ENCODE peak calls at places on chromosomes 4 and X, in ten cellular contexts. One of them, this sample, is unnamed.

GRCh38 chr4:113160548-113160947 is 111.1 kb downstream of the ANK2 start:
- DNase-seq in H7: no peak
- DNase-seq in RKO: no peak
- DNase-seq in GM12878: no peak
- DNase-seq in CD8-positive, alpha-beta T cell: no peak
- DNase-seq in fibroblast of lung: no peak
- DNase-seq in stimulated activated CD4-positive, alpha-beta T cell treated with anti-CD3 and anti-CD28 coated beads, Interleukin-12 subunit alpha, Interleukin-12 subunit beta, amount 100 ng/mL, for 4 hours: no peak
- DNase-seq in spleen: no peak
- DNase-seq in GM12864: no peak
- DNase-seq in HS-27A: no peak
- DNase-seq in this sample: no peak

GRCh38 chr4:75514131-75514948 is at the start of the genes RCHY1 and THAP6:
- DNase-seq in H7: peak
- DNase-seq in RKO: peak
- DNase-seq in GM12878: peak
- DNase-seq in CD8-positive, alpha-beta T cell: peak
- DNase-seq in fibroblast of lung: peak
- DNase-seq in stimulated activated CD4-positive, alpha-beta T cell treated with anti-CD3 and anti-CD28 coated beads, Interleukin-12 subunit alpha, Interleukin-12 subunit beta, amount 100 ng/mL, for 4 hours: peak
- DNase-seq in spleen: peak
- DNase-seq in GM12864: peak
- DNase-seq in HS-27A: peak
- DNase-seq in this sample: peak

GRCh38 chr4:185524888-185525863 is 10.1 kb downstream of the PDLIM3 start:
- DNase-seq in H7: no peak
- DNase-seq in RKO: peak
- DNase-seq in GM12878: no peak
- DNase-seq in CD8-positive, alpha-beta T cell: no peak
- DNase-seq in fibroblast of lung: no peak
- DNase-seq in stimulated activated CD4-positive, alpha-beta T cell treated with anti-CD3 and anti-CD28 coated beads, Interleukin-12 subunit alpha, Interleukin-12 subunit beta, amount 100 ng/mL, for 4 hours: no peak
- DNase-seq in spleen: no peak
- DNase-seq in GM12864: no peak
- DNase-seq in HS-27A: no peak
- DNase-seq in this sample: no peak

GRCh38 chrX:11241720-11242119 is 51.5 kb upstream of the AMELX start:
- DNase-seq in H7: no peak
- DNase-seq in RKO: no peak
- DNase-seq in GM12878: no peak
- DNase-seq in CD8-positive, alpha-beta T cell: no peak
- DNase-seq in fibroblast of lung: no peak
- DNase-seq in stimulated activated CD4-positive, alpha-beta T cell treated with anti-CD3 and anti-CD28 coated beads, Interleukin-12 subunit alpha, Interleukin-12 subunit beta, amount 100 ng/mL, for 4 hours: no peak
- DNase-seq in spleen: no peak
- DNase-seq in GM12864: no peak
- DNase-seq in HS-27A: no peak
- DNase-seq in this sample: no peak

GRCh38 chr4:168367065-168367464 is 48.5 kb upstream of the DDX60 start:
- DNase-seq in H7: no peak
- DNase-seq in RKO: no peak
- DNase-seq in GM12878: no peak
- DNase-seq in CD8-positive, alpha-beta T cell: no peak
- DNase-seq in fibroblast of lung: no peak
- DNase-seq in stimulated activated CD4-positive, alpha-beta T cell treated with anti-CD3 and anti-CD28 coated beads, Interleukin-12 subunit alpha, Interleukin-12 subunit beta, amount 100 ng/mL, for 4 hours: no peak
- DNase-seq in spleen: no peak
- DNase-seq in GM12864: no peak
- DNase-seq in HS-27A: no peak
- DNase-seq in this sample: no peak

GRCh38 chr4:40599431-40599830 is 30.2 kb downstream of the RBM47 start:
- DNase-seq in H7: no peak
- DNase-seq in RKO: no peak
- DNase-seq in GM12878: no peak
- DNase-seq in CD8-positive, alpha-beta T cell: no peak
- DNase-seq in fibroblast of lung: no peak
- DNase-seq in stimulated activated CD4-positive, alpha-beta T cell treated with anti-CD3 and anti-CD28 coated beads, Interleukin-12 subunit alpha, Interleukin-12 subunit beta, amount 100 ng/mL, for 4 hours: no peak
- DNase-seq in spleen: no peak
- DNase-seq in GM12864: no peak
- DNase-seq in HS-27A: no peak
- DNase-seq in this sample: no peak

GRCh38 chrX:64894454-64895038 is 81.7 kb downstream of the ZC4H2 start:
- DNase-seq in H7: peak
- DNase-seq in RKO: peak
- DNase-seq in GM12878: no peak
- DNase-seq in CD8-positive, alpha-beta T cell: peak
- DNase-seq in fibroblast of lung: no peak
- DNase-seq in stimulated activated CD4-positive, alpha-beta T cell treated with anti-CD3 and anti-CD28 coated beads, Interleukin-12 subunit alpha, Interleukin-12 subunit beta, amount 100 ng/mL, for 4 hours: peak
- DNase-seq in spleen: no peak
- DNase-seq in GM12864: peak
- DNase-seq in HS-27A: no peak
- DNase-seq in this sample: peak

GRCh38 chr4:5956285-5957021 is 61.8 kb downstream of the C4orf50 start:
- DNase-seq in H7: peak
- DNase-seq in RKO: no peak
- DNase-seq in GM12878: no peak
- DNase-seq in CD8-positive, alpha-beta T cell: no peak
- DNase-seq in fibroblast of lung: no peak
- DNase-seq in stimulated activated CD4-positive, alpha-beta T cell treated with anti-CD3 and anti-CD28 coated beads, Interleukin-12 subunit alpha, Interleukin-12 subunit beta, amount 100 ng/mL, for 4 hours: no peak
- DNase-seq in spleen: peak
- DNase-seq in GM12864: no peak
- DNase-seq in HS-27A: no peak
- DNase-seq in this sample: no peak

GRCh38 chr4:81032805-81033684 is 2.5 kb downstream of the BMP3 start:
- DNase-seq in H7: peak
- DNase-seq in RKO: no peak
- DNase-seq in GM12878: no peak
- DNase-seq in CD8-positive, alpha-beta T cell: no peak
- DNase-seq in fibroblast of lung: no peak
- DNase-seq in stimulated activated CD4-positive, alpha-beta T cell treated with anti-CD3 and anti-CD28 coated beads, Interleukin-12 subunit alpha, Interleukin-12 subunit beta, amount 100 ng/mL, for 4 hours: no peak
- DNase-seq in spleen: no peak
- DNase-seq in GM12864: no peak
- DNase-seq in HS-27A: no peak
- DNase-seq in this sample: no peak

GRCh38 chrX:131841496-131842410 is 181.3 kb upstream of the STK26 start:
- DNase-seq in H7: peak
- DNase-seq in RKO: peak
- DNase-seq in GM12878: no peak
- DNase-seq in CD8-positive, alpha-beta T cell: no peak
- DNase-seq in fibroblast of lung: peak
- DNase-seq in stimulated activated CD4-positive, alpha-beta T cell treated with anti-CD3 and anti-CD28 coated beads, Interleukin-12 subunit alpha, Interleukin-12 subunit beta, amount 100 ng/mL, for 4 hours: no peak
- DNase-seq in spleen: no peak
- DNase-seq in GM12864: no peak
- DNase-seq in HS-27A: no peak
- DNase-seq in this sample: no peak

GRCh38 chr4:59814402-59814801 is 1385.7 kb upstream of the ADGRL3 start:
- DNase-seq in H7: no peak
- DNase-seq in RKO: no peak
- DNase-seq in GM12878: no peak
- DNase-seq in CD8-positive, alpha-beta T cell: no peak
- DNase-seq in fibroblast of lung: no peak
- DNase-seq in stimulated activated CD4-positive, alpha-beta T cell treated with anti-CD3 and anti-CD28 coated beads, Interleukin-12 subunit alpha, Interleukin-12 subunit beta, amount 100 ng/mL, for 4 hours: no peak
- DNase-seq in spleen: no peak
- DNase-seq in GM12864: no peak
- DNase-seq in HS-27A: no peak
- DNase-seq in this sample: no peak

GRCh38 chrX:96394566-96394965 is 290.1 kb upstream of the DIAPH2 start:
- DNase-seq in H7: no peak
- DNase-seq in RKO: no peak
- DNase-seq in GM12878: no peak
- DNase-seq in CD8-positive, alpha-beta T cell: no peak
- DNase-seq in fibroblast of lung: no peak
- DNase-seq in stimulated activated CD4-positive, alpha-beta T cell treated with anti-CD3 and anti-CD28 coated beads, Interleukin-12 subunit alpha, Interleukin-12 subunit beta, amount 100 ng/mL, for 4 hours: no peak
- DNase-seq in spleen: no peak
- DNase-seq in GM12864: no peak
- DNase-seq in HS-27A: no peak
- DNase-seq in this sample: no peak

GRCh38 chr4:171650543-171650942 is 162.7 kb upstream of the GALNTL6 start:
- DNase-seq in H7: peak
- DNase-seq in RKO: no peak
- DNase-seq in GM12878: no peak
- DNase-seq in CD8-positive, alpha-beta T cell: no peak
- DNase-seq in fibroblast of lung: no peak
- DNase-seq in stimulated activated CD4-positive, alpha-beta T cell treated with anti-CD3 and anti-CD28 coated beads, Interleukin-12 subunit alpha, Interleukin-12 subunit beta, amount 100 ng/mL, for 4 hours: no peak
- DNase-seq in spleen: no peak
- DNase-seq in GM12864: no peak
- DNase-seq in HS-27A: no peak
- DNase-seq in this sample: no peak

GRCh38 chr4:182975806-182976205 is 58.6 kb upstream of the DCTD start:
- DNase-seq in H7: no peak
- DNase-seq in RKO: peak
- DNase-seq in GM12878: peak
- DNase-seq in CD8-positive, alpha-beta T cell: no peak
- DNase-seq in fibroblast of lung: peak
- DNase-seq in stimulated activated CD4-positive, alpha-beta T cell treated with anti-CD3 and anti-CD28 coated beads, Interleukin-12 subunit alpha, Interleukin-12 subunit beta, amount 100 ng/mL, for 4 hours: no peak
- DNase-seq in spleen: no peak
- DNase-seq in GM12864: no peak
- DNase-seq in HS-27A: peak
- DNase-seq in this sample: no peak

GRCh38 chr4:180449395-180449956 is 1793.7 kb upstream of the TENM3 start:
- DNase-seq in H7: peak
- DNase-seq in RKO: peak
- DNase-seq in GM12878: no peak
- DNase-seq in CD8-positive, alpha-beta T cell: no peak
- DNase-seq in fibroblast of lung: peak
- DNase-seq in stimulated activated CD4-positive, alpha-beta T cell treated with anti-CD3 and anti-CD28 coated beads, Interleukin-12 subunit alpha, Interleukin-12 subunit beta, amount 100 ng/mL, for 4 hours: no peak
- DNase-seq in spleen: no peak
- DNase-seq in GM12864: no peak
- DNase-seq in HS-27A: no peak
- DNase-seq in this sample: no peak

GRCh38 chr4:120228086-120228485 is 161.4 kb upstream of the MAD2L1 start:
- DNase-seq in H7: no peak
- DNase-seq in RKO: no peak
- DNase-seq in GM12878: no peak
- DNase-seq in CD8-positive, alpha-beta T cell: no peak
- DNase-seq in fibroblast of lung: peak
- DNase-seq in stimulated activated CD4-positive, alpha-beta T cell treated with anti-CD3 and anti-CD28 coated beads, Interleukin-12 subunit alpha, Interleukin-12 subunit beta, amount 100 ng/mL, for 4 hours: no peak
- DNase-seq in spleen: no peak
- DNase-seq in GM12864: no peak
- DNase-seq in HS-27A: no peak
- DNase-seq in this sample: no peak

GRCh38 chrX:110331444-110332025 is 13.7 kb upstream of the AMMECR1 start:
- DNase-seq in H7: no peak
- DNase-seq in RKO: no peak
- DNase-seq in GM12878: no peak
- DNase-seq in CD8-positive, alpha-beta T cell: no peak
- DNase-seq in fibroblast of lung: no peak
- DNase-seq in stimulated activated CD4-positive, alpha-beta T cell treated with anti-CD3 and anti-CD28 coated beads, Interleukin-12 subunit alpha, Interleukin-12 subunit beta, amount 100 ng/mL, for 4 hours: no peak
- DNase-seq in spleen: no peak
- DNase-seq in GM12864: no peak
- DNase-seq in HS-27A: no peak
- DNase-seq in this sample: no peak

GRCh38 chr4:2303686-2304320 is 41.9 kb upstream of the MXD4 start:
- DNase-seq in H7: peak
- DNase-seq in RKO: no peak
- DNase-seq in GM12878: no peak
- DNase-seq in CD8-positive, alpha-beta T cell: no peak
- DNase-seq in fibroblast of lung: no peak
- DNase-seq in stimulated activated CD4-positive, alpha-beta T cell treated with anti-CD3 and anti-CD28 coated beads, Interleukin-12 subunit alpha, Interleukin-12 subunit beta, amount 100 ng/mL, for 4 hours: no peak
- DNase-seq in spleen: peak
- DNase-seq in GM12864: no peak
- DNase-seq in HS-27A: no peak
- DNase-seq in this sample: no peak

GRCh38 chrX:24020280-24020876 is 6.6 kb downstream of the KLHL15 start:
- DNase-seq in H7: no peak
- DNase-seq in RKO: no peak
- DNase-seq in GM12878: no peak
- DNase-seq in CD8-positive, alpha-beta T cell: no peak
- DNase-seq in fibroblast of lung: peak
- DNase-seq in stimulated activated CD4-positive, alpha-beta T cell treated with anti-CD3 and anti-CD28 coated beads, Interleukin-12 subunit alpha, Interleukin-12 subunit beta, amount 100 ng/mL, for 4 hours: no peak
- DNase-seq in spleen: no peak
- DNase-seq in GM12864: no peak
- DNase-seq in HS-27A: no peak
- DNase-seq in this sample: no peak

GRCh38 chrX:55342533-55343501 is 78.1 kb upstream of the PAGE3 start:
- DNase-seq in H7: peak
- DNase-seq in RKO: peak
- DNase-seq in GM12878: peak
- DNase-seq in CD8-positive, alpha-beta T cell: peak
- DNase-seq in fibroblast of lung: no peak
- DNase-seq in stimulated activated CD4-positive, alpha-beta T cell treated with anti-CD3 and anti-CD28 coated beads, Interleukin-12 subunit alpha, Interleukin-12 subunit beta, amount 100 ng/mL, for 4 hours: peak
- DNase-seq in spleen: no peak
- DNase-seq in GM12864: peak
- DNase-seq in HS-27A: no peak
- DNase-seq in this sample: peak

GRCh38 chr4:83238849-83239248 is 45.7 kb downstream of the COQ2 start:
- DNase-seq in H7: no peak
- DNase-seq in RKO: no peak
- DNase-seq in GM12878: no peak
- DNase-seq in CD8-positive, alpha-beta T cell: no peak
- DNase-seq in fibroblast of lung: peak
- DNase-seq in stimulated activated CD4-positive, alpha-beta T cell treated with anti-CD3 and anti-CD28 coated beads, Interleukin-12 subunit alpha, Interleukin-12 subunit beta, amount 100 ng/mL, for 4 hours: no peak
- DNase-seq in spleen: no peak
- DNase-seq in GM12864: no peak
- DNase-seq in HS-27A: no peak
- DNase-seq in this sample: no peak

GRCh38 chr4:7803992-7804758 is 135.5 kb downstream of the AFAP1 start:
- DNase-seq in H7: peak
- DNase-seq in RKO: peak
- DNase-seq in GM12878: no peak
- DNase-seq in CD8-positive, alpha-beta T cell: peak
- DNase-seq in fibroblast of lung: peak
- DNase-seq in stimulated activated CD4-positive, alpha-beta T cell treated with anti-CD3 and anti-CD28 coated beads, Interleukin-12 subunit alpha, Interleukin-12 subunit beta, amount 100 ng/mL, for 4 hours: peak
- DNase-seq in spleen: peak
- DNase-seq in GM12864: no peak
- DNase-seq in HS-27A: peak
- DNase-seq in this sample: peak

GRCh38 chr4:48914311-48914710 is 7.7 kb upstream of the OCIAD2 start:
- DNase-seq in H7: no peak
- DNase-seq in RKO: no peak
- DNase-seq in GM12878: no peak
- DNase-seq in CD8-positive, alpha-beta T cell: no peak
- DNase-seq in fibroblast of lung: no peak
- DNase-seq in stimulated activated CD4-positive, alpha-beta T cell treated with anti-CD3 and anti-CD28 coated beads, Interleukin-12 subunit alpha, Interleukin-12 subunit beta, amount 100 ng/mL, for 4 hours: no peak
- DNase-seq in spleen: no peak
- DNase-seq in GM12864: no peak
- DNase-seq in HS-27A: no peak
- DNase-seq in this sample: no peak

GRCh38 chrX:119784747-119785446 is 6.5 kb downstream of the RPL39 start:
- DNase-seq in H7: no peak
- DNase-seq in RKO: peak
- DNase-seq in GM12878: no peak
- DNase-seq in CD8-positive, alpha-beta T cell: peak
- DNase-seq in fibroblast of lung: peak
- DNase-seq in stimulated activated CD4-positive, alpha-beta T cell treated with anti-CD3 and anti-CD28 coated beads, Interleukin-12 subunit alpha, Interleukin-12 subunit beta, amount 100 ng/mL, for 4 hours: peak
- DNase-seq in spleen: peak
- DNase-seq in GM12864: no peak
- DNase-seq in HS-27A: no peak
- DNase-seq in this sample: peak

GRCh38 chr4:125070869-125071268 is 243.9 kb upstream of the FAT4 start:
- DNase-seq in H7: no peak
- DNase-seq in RKO: peak
- DNase-seq in GM12878: no peak
- DNase-seq in CD8-positive, alpha-beta T cell: no peak
- DNase-seq in fibroblast of lung: no peak
- DNase-seq in stimulated activated CD4-positive, alpha-beta T cell treated with anti-CD3 and anti-CD28 coated beads, Interleukin-12 subunit alpha, Interleukin-12 subunit beta, amount 100 ng/mL, for 4 hours: no peak
- DNase-seq in spleen: no peak
- DNase-seq in GM12864: no peak
- DNase-seq in HS-27A: no peak
- DNase-seq in this sample: no peak

GRCh38 chr4:159416073-159416472 is 313.2 kb downstream of the RAPGEF2 start:
- DNase-seq in H7: no peak
- DNase-seq in RKO: no peak
- DNase-seq in GM12878: no peak
- DNase-seq in CD8-positive, alpha-beta T cell: no peak
- DNase-seq in fibroblast of lung: no peak
- DNase-seq in stimulated activated CD4-positive, alpha-beta T cell treated with anti-CD3 and anti-CD28 coated beads, Interleukin-12 subunit alpha, Interleukin-12 subunit beta, amount 100 ng/mL, for 4 hours: no peak
- DNase-seq in spleen: no peak
- DNase-seq in GM12864: no peak
- DNase-seq in HS-27A: no peak
- DNase-seq in this sample: no peak

GRCh38 chr4:107939307-107939706 is 8.0 kb downstream of the CYP2U1 start:
- DNase-seq in H7: no peak
- DNase-seq in RKO: no peak
- DNase-seq in GM12878: no peak
- DNase-seq in CD8-positive, alpha-beta T cell: no peak
- DNase-seq in fibroblast of lung: no peak
- DNase-seq in stimulated activated CD4-positive, alpha-beta T cell treated with anti-CD3 and anti-CD28 coated beads, Interleukin-12 subunit alpha, Interleukin-12 subunit beta, amount 100 ng/mL, for 4 hours: no peak
- DNase-seq in spleen: no peak
- DNase-seq in GM12864: no peak
- DNase-seq in HS-27A: no peak
- DNase-seq in this sample: no peak

GRCh38 chrX:113959912-113960626 is 623.8 kb upstream of the HTR2C start:
- DNase-seq in H7: peak
- DNase-seq in RKO: no peak
- DNase-seq in GM12878: no peak
- DNase-seq in CD8-positive, alpha-beta T cell: no peak
- DNase-seq in fibroblast of lung: no peak
- DNase-seq in stimulated activated CD4-positive, alpha-beta T cell treated with anti-CD3 and anti-CD28 coated beads, Interleukin-12 subunit alpha, Interleukin-12 subunit beta, amount 100 ng/mL, for 4 hours: no peak
- DNase-seq in spleen: no peak
- DNase-seq in GM12864: no peak
- DNase-seq in HS-27A: no peak
- DNase-seq in this sample: no peak

This sample was measured in stimulated activated naive CD4-positive, alpha-beta T cell treated with Interleukin-2 at 50 U/mL for 16 hours.